ENCODE peak calls at places on chromosome 12, in four cellular contexts. S is A549, I is thyroid gland, R is endothelial cell of umbilical vein. J is an unnamed sample.

GRCh38 chr12:90281156-90281868 is 572.7 kb upstream of the ATP2B1 start:
- DNase-seq in S (no peak), I (no peak), R (no peak), J (no peak)

GRCh38 chr12:13725049-13725448 is 256.4 kb downstream of the GRIN2B start:
- DNase-seq in S (no peak), I (no peak), R (no peak), J (no peak)

GRCh38 chr12:88544991-88545684 is 35.1 kb downstream of the KITLG start:
- DNase-seq in S (no peak), I (no peak), R (no peak), J (no peak)

GRCh38 chr12:19304149-19304780 is 135.0 kb upstream of the AEBP2 start:
- DNase-seq in S (no peak), I (no peak), R (no peak), J (no peak)

GRCh38 chr12:106274575-106275081 is 26.8 kb upstream of the CKAP4 start:
- DNase-seq in S (peak), I (no peak), R (no peak), J (no peak)

GRCh38 chr12:66354291-66354690 is 52.0 kb downstream of the HELB start:
- DNase-seq in S (no peak), I (peak), R (no peak), J (no peak)

GRCh38 chr12:4289334-4289878 is 15.8 kb downstream of the CCND2 start:
- DNase-seq in S (no peak), I (no peak), R (no peak), J (no peak)

GRCh38 chr12:23204933-23205778 is 580.2 kb downstream of the ETNK1 start:
- DNase-seq in S (peak), I (peak), R (peak), J (peak)

GRCh38 chr12:40192704-40193255 is 32.0 kb upstream of the LRRK2 start:
- DNase-seq in S (no peak), I (no peak), R (peak), J (no peak)

GRCh38 chr12:99122496-99122895 is 477.4 kb downstream of the APAF1 start:
- DNase-seq in S (no peak), I (no peak), R (no peak), J (no peak)

GRCh38 chr12:45354399-45354798 is 138.5 kb downstream of the ANO6 start:
- DNase-seq in S (peak), I (no peak), R (no peak), J (no peak)

GRCh38 chr12:25775968-25776367 is 182.5 kb upstream of the RASSF8 start:
- DNase-seq in S (no peak), I (no peak), R (peak), J (no peak)

GRCh38 chr12:111424189-111424792 is 18.6 kb downstream of the SH2B3 start:
- DNase-seq in S (no peak), I (no peak), R (no peak), J (no peak)

GRCh38 chr12:104925501-104925900 is 32.6 kb downstream of the SLC41A2 start:
- DNase-seq in S (no peak), I (no peak), R (no peak), J (no peak)

GRCh38 chr12:26239508-26240328 is 44.3 kb downstream of the SSPN start:
- DNase-seq in S (peak), I (peak), R (no peak), J (peak)

GRCh38 chr12:80195143-80195726 is 95.9 kb downstream of the OTOGL start:
- DNase-seq in S (peak), I (peak), R (peak), J (no peak)

GRCh38 chr12:115097406-115097805 is 413.4 kb upstream of the TBX3 start:
- DNase-seq in S (no peak), I (no peak), R (no peak), J (no peak)

GRCh38 chr12:32505546-32505945 is 106.2 kb downstream of the FGD4 start:
- DNase-seq in S (no peak), I (no peak), R (peak), J (no peak)

GRCh38 chr12:102917026-102917787 is at the start of gene PAH:
- DNase-seq in S (no peak), I (peak), R (no peak), J (no peak)

GRCh38 chr12:41122894-41123293 is 65.2 kb upstream of the PDZRN4 start:
- DNase-seq in S (no peak), I (no peak), R (no peak), J (no peak)

GRCh38 chr12:28191018-28191595 is 851 bp downstream of the CCDC91 start:
- DNase-seq in S (no peak), I (no peak), R (no peak), J (peak)

GRCh38 chr12:48882325-48882687 is 16.6 kb upstream of the RND1 start:
- DNase-seq in S (peak), I (peak), R (peak), J (no peak)

GRCh38 chr12:41521872-41522379 is 333.8 kb downstream of the PDZRN4 start:
- DNase-seq in S (peak), I (no peak), R (peak), J (peak)

GRCh38 chr12:67747869-67748760 is 99.6 kb downstream of the DYRK2 start:
- DNase-seq in S (peak), I (peak), R (no peak), J (peak)

GRCh38 chr12:3034067-3034750 is 43.0 kb upstream of the TSPAN9 start:
- DNase-seq in S (peak), I (peak), R (peak), J (peak)

GRCh38 chr12:123867141-123867540 is 105.0 kb downstream of the DNAH10 start:
- DNase-seq in S (no peak), I (no peak), R (no peak), J (no peak)

GRCh38 chr12:8913702-8914032 is 642 bp upstream of the PHC1 start:
- DNase-seq in S (no peak), I (no peak), R (no peak), J (no peak)

GRCh38 chr12:8914716-8915526 is 612 bp downstream of the PHC1 start:
- DNase-seq in S (peak), I (peak), R (peak), J (peak)

GRCh38 chr12:8909752-8910151 is 4.6 kb upstream of the PHC1 start:
- DNase-seq in S (no peak), I (no peak), R (no peak), J (no peak)

GRCh38 chr12:8912910-8913309 is 1.4 kb upstream of the PHC1 start:
- DNase-seq in S (peak), I (peak), R (no peak), J (no peak)

DNA sequence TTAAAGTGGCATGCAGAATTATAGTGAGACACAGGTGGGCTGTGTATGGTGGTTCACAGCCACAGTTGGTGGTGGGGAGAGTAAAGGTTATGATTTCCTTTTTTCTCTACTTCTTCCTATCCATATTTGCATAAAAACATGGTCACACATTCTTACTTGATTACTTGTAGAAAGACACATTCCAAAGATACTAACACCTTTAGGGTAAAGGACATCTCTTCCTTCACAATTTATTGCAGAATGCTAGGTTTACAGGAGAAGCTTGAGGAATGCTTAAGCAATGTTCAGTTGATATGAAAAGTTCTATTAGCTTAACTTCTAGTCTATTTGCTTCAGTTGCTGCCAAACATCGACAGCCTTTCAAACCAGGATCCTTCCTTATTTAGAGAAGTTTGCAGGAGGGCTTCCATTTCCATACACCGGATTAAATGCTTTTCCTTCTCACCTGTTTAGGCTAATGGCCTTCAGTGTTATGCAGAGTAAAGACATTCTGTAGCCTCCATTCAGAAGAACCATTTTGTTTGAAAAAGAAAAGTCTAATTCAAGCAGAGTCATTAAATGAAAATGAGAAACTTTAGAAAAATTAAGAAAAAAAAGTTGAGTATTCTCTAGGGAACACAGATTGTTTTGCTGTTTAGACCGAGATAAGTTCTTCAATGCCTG is 2.6 kb upstream of the PHC1 start:
- DNase-seq in S (no peak), I (no peak), R (no peak), J (no peak)
- TF ChIP-seq POLR2A in S (no peak), I (no peak), R (no peak), J (no peak)

GRCh38 chr12:6766651-6767300 is 613 bp downstream of the PTMS start:
- DNase-seq in S (peak), I (peak), R (peak), J (no peak)
- TF ChIP-seq POLR2A in S (no peak), I (peak), R (no peak), J (peak)

DNA sequence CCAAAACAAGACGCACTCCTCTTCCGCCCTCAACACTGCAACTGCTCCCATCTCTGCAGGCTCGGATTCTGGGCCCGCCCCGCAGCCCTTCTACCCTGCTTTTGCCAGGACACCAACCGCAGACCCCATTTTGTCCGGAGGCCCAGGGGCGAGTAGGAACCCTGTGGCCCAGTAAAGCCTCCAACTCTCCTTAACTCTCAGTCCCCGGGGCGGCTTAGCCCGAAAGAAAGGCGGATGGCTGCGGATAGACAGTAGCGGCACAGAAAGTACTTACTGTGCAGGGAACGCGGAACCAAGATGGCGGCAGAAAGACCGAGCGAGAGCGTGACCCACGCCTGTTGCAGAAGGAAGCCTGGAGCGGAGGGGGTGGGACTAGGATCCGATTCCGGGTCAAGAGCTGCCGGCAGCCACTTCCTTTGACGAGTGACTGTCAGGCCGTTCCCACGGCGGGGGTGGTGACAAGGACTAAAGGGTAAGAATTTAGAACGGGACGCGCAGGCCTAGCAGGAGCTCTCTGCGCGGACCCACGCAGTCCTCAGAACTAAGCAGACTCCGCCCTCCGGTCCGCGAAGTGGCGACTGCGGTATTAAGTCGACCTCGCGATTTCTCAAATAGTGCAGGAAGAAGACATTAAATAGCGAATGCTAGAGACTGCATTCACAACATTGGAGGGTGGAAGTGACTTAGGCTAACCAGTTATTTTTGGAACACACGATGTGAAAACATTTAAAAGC is at the start of gene NACA:
- DNase-seq in S (peak), I (peak), R (peak), J (peak)
- TF ChIP-seq POLR2A in S (peak), I (peak), R (peak), J (peak)

GRCh38 chr12:56751712-56752598 is at the start of gene PRIM1:
- DNase-seq in S (peak), I (peak), R (peak), J (peak)
- TF ChIP-seq POLR2A in S (peak), I (peak), R (peak), J (peak)

DNA sequence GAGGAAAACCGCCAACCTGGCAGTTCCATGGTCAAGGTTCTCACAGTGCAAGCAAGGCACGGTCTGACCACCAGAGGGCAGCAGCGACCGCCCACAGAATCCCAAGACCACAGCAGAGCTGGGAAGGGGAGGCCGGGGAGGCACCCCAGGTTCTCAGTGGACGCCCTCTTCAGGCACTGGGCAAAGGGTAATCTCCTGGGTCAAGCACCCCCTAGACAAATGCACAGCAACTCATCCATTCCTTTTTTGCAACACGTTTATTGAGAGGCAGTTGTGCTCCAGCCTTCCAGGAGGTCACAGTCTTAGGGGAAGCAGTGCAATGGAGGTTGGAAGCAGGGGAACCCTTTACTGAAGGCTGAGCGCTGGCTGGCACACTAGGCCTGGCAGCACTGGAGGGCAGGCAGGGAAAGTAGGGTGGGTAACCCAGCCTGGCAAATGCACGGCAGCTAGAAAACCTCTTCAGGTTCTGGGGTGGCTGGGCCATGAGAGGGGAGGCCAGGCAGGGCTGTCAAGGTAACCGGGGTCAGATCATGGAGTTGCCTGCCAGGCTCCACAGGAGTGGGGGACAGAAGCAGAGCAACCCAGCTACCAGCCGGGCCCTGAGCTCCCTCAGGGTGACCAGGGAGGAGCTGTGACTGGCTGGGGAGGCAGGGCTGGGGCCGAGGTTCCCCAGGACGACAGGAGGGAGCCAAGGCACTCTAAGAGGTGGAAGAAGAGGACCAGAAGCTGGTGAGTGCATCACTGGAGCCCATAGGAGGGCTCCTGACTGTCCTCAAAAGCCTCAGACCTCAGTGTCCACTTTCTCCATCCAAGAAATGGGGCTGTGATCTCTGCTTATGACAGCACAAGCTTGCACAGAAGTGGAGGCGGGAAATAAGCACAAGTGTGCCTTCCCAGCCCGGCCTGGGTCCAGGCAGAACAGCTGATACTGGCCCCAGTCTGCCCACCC is 1.8 kb upstream of the RHOF start:
- DNase-seq in S (peak), I (peak), R (peak), J (no peak)
- TF ChIP-seq POLR2A in S (no peak), I (no peak), R (no peak), J (no peak)

GRCh38 chr12:14769837-14770494 is 33.3 kb downstream of the WBP11 start:
- DNase-seq in S (peak), I (peak), R (peak), J (no peak)

GRCh38 chr12:14768823-14769405 is 34.4 kb downstream of the WBP11 start:
- DNase-seq in S (peak), I (peak), R (no peak), J (no peak)

GRCh38 chr12:14769462-14769836 is 33.8 kb downstream of the WBP11 start:
- DNase-seq in S (peak), I (peak), R (no peak), J (no peak)

GRCh38 chr12:14771651-14772137 is 31.6 kb downstream of the WBP11 start:
- DNase-seq in S (peak), I (peak), R (no peak), J (no peak)

GRCh38 chr12:14770495-14771313 is 32.6 kb downstream of the WBP11 start:
- DNase-seq in S (peak), I (peak), R (peak), J (no peak)
- TF ChIP-seq POLR2A in S (peak), I (peak), R (peak), J (peak)

DNA sequence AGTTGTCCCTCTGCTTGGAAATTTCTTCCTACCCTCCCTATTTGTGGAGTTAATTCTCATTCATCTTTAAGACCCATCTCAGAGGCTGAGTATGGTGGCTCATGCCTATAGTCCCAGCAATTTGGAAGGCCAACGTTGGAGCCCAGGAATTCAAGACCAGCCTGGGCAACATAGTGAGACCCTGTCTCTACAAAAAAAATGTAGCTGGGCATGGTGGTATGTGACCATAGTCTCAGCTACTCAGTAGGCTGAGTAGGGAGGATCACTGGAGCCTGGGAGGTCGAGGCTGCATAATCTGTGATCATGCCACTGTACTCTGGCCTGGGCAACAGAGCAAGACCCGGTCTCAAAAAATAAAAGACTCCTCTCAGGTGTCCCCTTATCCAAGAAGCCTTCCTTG is 125.1 kb downstream of the SUDS3 start:
- DNase-seq in S (no peak), I (no peak), R (no peak), J (no peak)
- TF ChIP-seq POLR2A in S (no peak), I (no peak), R (no peak), J (no peak)

GRCh38 chr12:94244165-94245133 is 96.1 kb downstream of the PLXNC1 start:
- DNase-seq in S (no peak), I (no peak), R (no peak), J (no peak)
- TF ChIP-seq POLR2A in S (no peak), I (no peak), R (no peak), J (no peak)

GRCh38 chr12:6827982-6828670 is at the start of gene P3H3:
- DNase-seq in S (peak), I (peak), R (peak), J (peak)

GRCh38 chr12:6826734-6827436 is 1.3 kb upstream of the P3H3 start:
- DNase-seq in S (no peak), I (no peak), R (no peak), J (no peak)

GRCh38 chr12:6826125-6826733 is 2.0 kb upstream of the P3H3 start:
- DNase-seq in S (no peak), I (no peak), R (no peak), J (no peak)

GRCh38 chr12:6828671-6829531 is 694 bp downstream of the P3H3 start:
- DNase-seq in S (peak), I (peak), R (no peak), J (peak)

DNA sequence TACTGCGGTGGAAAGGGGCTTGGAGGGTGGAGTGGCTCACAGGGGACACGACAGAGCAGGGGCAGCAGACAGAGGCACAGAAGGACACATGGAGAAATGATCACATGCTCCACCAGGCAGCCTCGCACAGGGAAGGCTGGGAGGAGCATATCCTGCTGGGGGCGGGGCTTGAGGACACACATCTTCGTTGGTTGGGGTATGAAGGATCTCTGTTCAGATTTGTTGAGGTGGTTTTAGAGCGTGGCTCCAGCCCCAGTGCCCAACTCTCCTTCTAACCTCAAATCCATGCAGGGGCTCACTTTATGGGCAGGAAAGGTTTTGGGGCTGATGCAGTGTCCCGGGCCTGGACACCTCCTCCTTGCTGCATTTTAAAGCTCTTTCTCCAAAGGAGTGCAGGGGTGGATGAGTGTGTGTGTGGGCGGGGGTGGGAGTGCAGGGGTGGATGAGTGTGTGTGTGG is 741 bp upstream of the P3H3 start:
- DNase-seq in S (peak), I (peak), R (peak), J (peak)
- TF ChIP-seq POLR2A in S (peak), I (no peak), R (peak), J (no peak)

J was measured in H54.